ENCODE peak calls at places on chromosomes 7 and 10, in eight cellular contexts. R, J, C, I, W, T, B and E are unnamed samples.

GRCh38 chr7:16695621-16696237 is 49.7 kb downstream of the BZW2 start:
- DNase-seq in J (peak), T (peak), B (no peak), I (peak), R (peak), C (peak), W (peak), E (peak)

GRCh38 chr7:26051021-26051420 is 101.0 kb upstream of the NFE2L3 start:
- DNase-seq in R (no peak), I (no peak), C (no peak), B (no peak), T (no peak), W (no peak), J (no peak), E (no peak)

GRCh38 chr10:12568391-12568790 is 219.0 kb downstream of the CAMK1D start:
- DNase-seq in I (no peak), B (no peak), J (no peak), T (no peak), W (no peak), R (no peak), C (no peak), E (no peak)

GRCh38 chr10:123134915-123135414 is 805 bp upstream of the HMX3 start:
- DNase-seq in C (no peak), R (no peak), I (no peak), W (no peak), B (no peak), J (no peak), T (no peak), E (no peak)

GRCh38 chr10:86258940-86259339 is 107.7 kb downstream of the GRID1 start:
- DNase-seq in C (no peak), J (no peak), R (no peak), I (no peak), W (no peak), T (no peak), B (no peak), E (no peak)

GRCh38 chr10:32650246-32650655 is 204.3 kb downstream of the CCDC7 start:
- DNase-seq in R (no peak), T (no peak), J (no peak), C (no peak), I (no peak), W (no peak), B (no peak), E (no peak)

GRCh38 chr10:101478956-101479355 is 109.1 kb downstream of the POLL start:
- DNase-seq in C (no peak), I (no peak), W (no peak), J (no peak), T (no peak), B (no peak), R (no peak), E (no peak)

GRCh38 chr7:7791523-7791922 is 73.1 kb upstream of the RPA3 start:
- DNase-seq in T (no peak), R (no peak), J (no peak), B (no peak), C (no peak), W (no peak), I (no peak), E (no peak)

GRCh38 chr7:140369294-140369693 is 29.0 kb downstream of the SLC37A3 start:
- DNase-seq in J (no peak), W (no peak), I (no peak), B (no peak), T (no peak), C (no peak), R (no peak), E (no peak)

GRCh38 chr7:102280521-102280920 is 6.1 kb upstream of the SH2B2 start:
- DNase-seq in R (no peak), T (no peak), B (no peak), I (no peak), J (no peak), C (no peak), W (no peak), E (no peak)

GRCh38 chr10:79188154-79188763 is 119.5 kb downstream of the ZMIZ1 start:
- DNase-seq in B (no peak), J (no peak), T (no peak), I (no peak), R (no peak), C (no peak), W (no peak), E (no peak)

GRCh38 chr10:79191951-79192676 is 123.3 kb downstream of the ZMIZ1 start:
- DNase-seq in J (no peak), I (no peak), T (no peak), R (peak), C (no peak), W (no peak), B (no peak), E (no peak)

GRCh38 chr10:79189853-79190435 is 121.2 kb downstream of the ZMIZ1 start:
- DNase-seq in C (no peak), B (no peak), T (no peak), W (peak), R (no peak), J (no peak), I (no peak), E (no peak)

GRCh38 chr10:79192677-79193003 is 123.9 kb downstream of the ZMIZ1 start:
- DNase-seq in C (no peak), W (peak), J (no peak), R (peak), I (no peak), B (peak), T (no peak), E (no peak)

GRCh38 chr10:79190740-79191261 is 122.0 kb downstream of the ZMIZ1 start:
- DNase-seq in R (no peak), I (no peak), T (no peak), W (no peak), C (no peak), J (no peak), B (no peak), E (no peak)
- H3K4me3 ChIP-seq in R (no peak), I (no peak), T (no peak), W (no peak), C (no peak), J (no peak), B (no peak), E (no peak)

DNA sequence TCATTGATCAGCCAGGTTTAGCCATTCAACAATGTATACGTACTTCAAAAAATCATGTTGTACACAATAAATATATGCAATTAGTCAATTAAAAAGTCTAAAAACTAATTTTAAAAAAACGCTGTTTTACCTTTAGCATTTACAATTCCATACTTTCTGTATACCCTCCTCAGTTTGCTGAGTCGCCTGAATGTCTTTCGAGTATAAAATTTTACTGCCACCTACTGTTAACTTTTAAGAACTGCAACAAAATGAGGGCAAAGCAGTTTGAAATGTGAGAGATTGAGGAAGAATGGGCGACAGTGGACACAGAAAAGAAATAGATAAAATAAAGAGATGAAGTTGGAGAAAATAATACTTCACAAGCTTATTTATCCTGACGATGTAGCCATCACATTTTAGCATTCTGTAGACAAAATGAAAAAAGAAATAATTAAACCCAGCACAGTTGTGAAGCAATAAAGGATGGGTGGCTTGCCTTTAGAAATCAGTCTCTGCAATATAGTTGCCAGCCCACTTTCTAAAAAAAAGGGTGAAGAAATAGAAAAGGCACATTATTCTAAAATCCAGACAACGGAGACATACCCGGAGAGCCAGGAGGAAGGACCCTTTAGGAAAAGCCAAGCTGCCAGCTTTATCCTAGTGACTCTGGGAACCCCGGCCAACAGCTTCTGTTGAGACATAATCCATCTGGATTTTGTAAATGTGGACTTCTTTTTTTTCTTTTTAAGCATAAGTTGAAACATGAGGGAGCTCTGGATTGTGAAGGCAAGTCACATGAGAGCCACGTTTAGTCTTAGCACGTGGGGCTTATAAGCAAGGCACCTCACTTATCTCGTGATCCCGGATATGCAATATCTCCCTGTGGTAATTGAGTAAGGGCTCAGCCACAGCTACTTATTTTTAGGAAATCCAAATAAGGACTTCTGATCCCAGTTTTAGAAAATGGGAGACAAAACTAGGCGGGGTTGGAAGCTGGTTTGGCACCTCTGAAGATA is 110.9 kb upstream of the PTN start:
- DNase-seq in J (no peak), B (peak), I (peak), R (peak), W (peak), T (peak), C (peak), E (no peak)
- TF ChIP-seq CTCF in J (peak), B (peak), I (peak), R (peak), W (peak), T (peak), C (peak), E (peak)

DNA sequence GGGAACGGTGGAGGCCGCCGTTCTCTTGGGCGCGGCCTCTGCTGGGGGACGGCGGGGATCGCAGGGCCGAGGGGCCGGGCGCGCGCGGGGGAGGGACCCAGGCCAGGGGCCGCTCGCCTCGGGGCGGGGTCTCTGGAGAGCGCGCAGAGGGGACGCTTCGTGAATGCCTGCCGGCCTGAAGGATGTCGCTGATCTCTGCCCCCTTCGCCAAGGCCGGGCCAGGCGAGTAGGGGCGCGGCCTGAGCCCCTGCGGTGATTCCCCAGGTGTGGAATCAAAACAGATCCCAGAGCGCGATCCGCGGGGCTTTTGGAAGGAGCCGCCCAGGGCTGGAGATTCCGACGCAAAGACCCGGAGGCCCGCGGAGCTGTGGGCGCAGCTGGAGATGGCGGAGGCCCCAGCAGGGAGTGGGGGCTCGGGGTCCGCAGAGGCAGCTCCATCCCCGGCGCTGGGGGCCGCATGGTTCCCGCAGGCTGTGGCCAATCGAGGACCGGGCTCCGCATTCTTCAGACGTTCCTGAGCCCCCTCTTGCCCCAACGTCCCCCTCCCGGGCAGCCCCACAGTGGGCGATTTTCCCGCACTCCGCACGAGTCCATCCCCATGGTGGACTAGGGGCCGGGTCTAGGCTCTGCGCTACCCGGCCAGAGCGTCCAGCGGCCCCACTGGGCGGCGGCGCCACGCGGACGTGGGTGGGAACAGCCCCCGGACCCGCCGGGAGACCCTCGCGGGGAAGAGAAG is 166.0 kb downstream of the ACTR3B start:
- DNase-seq in J (no peak), T (peak), W (no peak), B (no peak), R (no peak), C (no peak), I (no peak), E (no peak)
- H3K4me3 ChIP-seq in J (no peak), T (peak), W (no peak), B (peak), R (no peak), C (no peak), I (no peak), E (no peak)

GRCh38 chr7:135664046-135664589 is 1.8 kb downstream of the STMP1 start:
- DNase-seq in I (no peak), J (no peak), R (no peak), B (no peak), C (no peak), T (no peak), W (peak), E (no peak)

GRCh38 chr7:135661311-135662122 is 797 bp upstream of the STMP1 start:
- DNase-seq in T (no peak), J (peak), B (peak), R (no peak), I (no peak), C (no peak), W (peak), E (no peak)

GRCh38 chr7:135662123-135662372 is 266 bp upstream of the STMP1 start:
- DNase-seq in T (no peak), W (no peak), J (no peak), I (no peak), C (no peak), R (no peak), B (no peak), E (no peak)

GRCh38 chr7:135665072-135665471 is 2.8 kb downstream of the STMP1 start:
- DNase-seq in J (no peak), C (no peak), W (no peak), B (no peak), I (no peak), T (no peak), R (no peak), E (no peak)

GRCh38 chr7:135662373-135663114 is at the start of gene STMP1:
- DNase-seq in R (peak), B (peak), T (peak), I (peak), W (peak), J (peak), C (peak), E (peak)
- TF ChIP-seq CTCF in R (peak), B (no peak), T (peak), I (peak), W (peak), J (peak), C (peak), E (peak)